ENCODE peak calls at places on chromosomes 3 and 15, in six cellular contexts. X is cardiac muscle cell, V is endodermal cell, Z is neural progenitor cell, O is pancreas, G is G401. H is an unnamed sample.

GRCh38 chr3:33879540-33879939 is 81.1 kb downstream of the PDCD6IP start:
- DNase-seq in V (no peak), X (no peak), G (no peak), Z (no peak), O (no peak), H (no peak)

GRCh38 chr3:4063916-4064592 is 239.1 kb upstream of the SETMAR start:
- DNase-seq in V (no peak), X (no peak), O (no peak), G (no peak), Z (no peak), H (no peak)

GRCh38 chr3:108428580-108428979 is 81.8 kb downstream of the MYH15 start:
- DNase-seq in G (no peak), Z (no peak), V (no peak), O (no peak), X (peak), H (no peak)

GRCh38 chr3:64550745-64551144 is 137.1 kb downstream of the ADAMTS9 start:
- DNase-seq in G (no peak), Z (no peak), X (no peak), O (no peak), V (no peak), H (no peak)

GRCh38 chr3:3015472-3016089 is 94.6 kb downstream of the IL5RA start:
- DNase-seq in X (peak), G (peak), Z (peak), V (no peak), O (no peak), H (peak)

GRCh38 chr3:134326126-134326525 is 48.1 kb downstream of the AMOTL2 start:
- DNase-seq in V (peak), O (no peak), Z (no peak), G (peak), X (no peak), H (no peak)

GRCh38 chr15:78075490-78076230 is 1.9 kb downstream of the TBC1D2B start:
- DNase-seq in O (no peak), V (peak), X (peak), Z (peak), G (peak), H (peak)

GRCh38 chr15:58332676-58333400 is 99.0 kb upstream of the LIPC start:
- DNase-seq in Z (no peak), X (peak), O (no peak), G (no peak), V (no peak), H (no peak)

GRCh38 chr3:130539005-130539404 is 22.0 kb downstream of the COL6A6 start:
- DNase-seq in X (peak), O (peak), V (peak), Z (peak), G (peak), H (peak)

GRCh38 chr3:12871404-12871983 is 30.1 kb upstream of the RPL32 start:
- DNase-seq in Z (no peak), X (no peak), G (no peak), V (no peak), O (no peak), H (no peak)

GRCh38 chr3:171055336-171056178 is 29.0 kb upstream of the SLC2A2 start:
- DNase-seq in Z (no peak), G (no peak), X (peak), O (no peak), V (no peak), H (peak)

GRCh38 chr3:194485876-194486539 is 794 bp downstream of the ATP13A3 start:
- DNase-seq in G (peak), X (peak), V (peak), Z (peak), O (peak), H (no peak)

GRCh38 chr3:94032187-94032586 is 3.8 kb upstream of the STX19 start:
- DNase-seq in V (no peak), Z (no peak), X (peak), G (no peak), O (no peak), H (no peak)

GRCh38 chr3:149224736-149225594 is 3.3 kb upstream of the CP start:
- DNase-seq in Z (no peak), V (no peak), O (no peak), X (peak), G (peak), H (no peak)

GRCh38 chr3:152235709-152236298 is 32.9 kb upstream of the MBNL1 start:
- DNase-seq in X (peak), Z (no peak), V (no peak), O (no peak), G (no peak), H (no peak)

GRCh38 chr3:81910244-81910852 is 148.9 kb upstream of the GBE1 start:
- DNase-seq in G (peak), Z (peak), O (no peak), V (no peak), X (peak), H (no peak)

GRCh38 chr3:21226086-21226485 is 524.9 kb downstream of the ZNF385D start:
- DNase-seq in O (peak), V (no peak), G (peak), Z (no peak), X (no peak), H (no peak)

GRCh38 chr15:92638709-92639365 is 16.7 kb downstream of the FAM174B start:
- DNase-seq in X (no peak), G (no peak), V (peak), O (peak), Z (no peak), H (no peak)

GRCh38 chr15:40999190-40999589 is 45.9 kb downstream of the CHAC1 start:
- DNase-seq in Z (no peak), V (no peak), O (no peak), G (no peak), X (no peak), H (no peak)

GRCh38 chr3:169264711-169265110 is 398.8 kb downstream of the MECOM start:
- DNase-seq in G (no peak), X (peak), V (no peak), Z (no peak), O (peak), H (no peak)

GRCh38 chr3:114880078-114880477 is 267.0 kb downstream of the ZBTB20 start:
- DNase-seq in Z (peak), G (peak), X (no peak), O (peak), V (no peak), H (no peak)

GRCh38 chr3:104521606-104522336 is 844.9 kb upstream of the ALCAM start:
- DNase-seq in G (no peak), V (no peak), X (no peak), O (no peak), Z (no peak), H (no peak)

GRCh38 chr15:74995779-74996765 is 709 bp downstream of the SCAMP5 start:
- DNase-seq in O (peak), V (peak), G (peak), X (peak), Z (peak), H (peak)

GRCh38 chr3:59451041-59451763 is 401.4 kb upstream of the CFAP20DC start:
- DNase-seq in Z (no peak), X (no peak), G (no peak), O (no peak), V (no peak), H (no peak)

GRCh38 chr3:7734456-7734855 is 767.2 kb upstream of the LMCD1 start:
- DNase-seq in V (no peak), O (no peak), Z (no peak), G (no peak), X (no peak), H (no peak)